ENCODE peak calls at places on chromosomes 13 and 19, in six cellular contexts. One of them, this sample, is unnamed.

GRCh38 chr13:30140973-30141372 is 166.4 kb downstream of the KATNAL1 start:
- DNase-seq in heart left ventricle: no peak
- DNase-seq in stomach: no peak
- DNase-seq in coronary artery: no peak
- DNase-seq in transverse colon: no peak
- DNase-seq in body of pancreas: no peak
- DNase-seq in this sample: no peak

GRCh38 chr13:61084983-61085382 is 330.7 kb downstream of the PCDH20 start:
- DNase-seq in transverse colon: no peak
- DNase-seq in heart left ventricle: no peak
- DNase-seq in stomach: no peak
- DNase-seq in body of pancreas: no peak
- DNase-seq in coronary artery: no peak
- DNase-seq in this sample: no peak

GRCh38 chr19:31626941-31627340 is 277.7 kb upstream of the TSHZ3 start:
- DNase-seq in body of pancreas: no peak
- DNase-seq in heart left ventricle: no peak
- DNase-seq in coronary artery: peak
- DNase-seq in transverse colon: no peak
- DNase-seq in stomach: no peak
- DNase-seq in this sample: no peak

GRCh38 chr13:45296259-45296658 is 44.7 kb downstream of the TPT1 start:
- DNase-seq in coronary artery: no peak
- DNase-seq in heart left ventricle: no peak
- DNase-seq in stomach: no peak
- DNase-seq in body of pancreas: no peak
- DNase-seq in transverse colon: no peak
- DNase-seq in this sample: no peak

GRCh38 chr13:41587490-41587889 is 130.1 kb downstream of the RGCC start:
- DNase-seq in heart left ventricle: no peak
- DNase-seq in stomach: no peak
- DNase-seq in body of pancreas: no peak
- DNase-seq in coronary artery: no peak
- DNase-seq in transverse colon: no peak
- DNase-seq in this sample: no peak

GRCh38 chr19:29084266-29084665 is 128.7 kb downstream of the UQCRFS1 start:
- DNase-seq in coronary artery: no peak
- DNase-seq in body of pancreas: no peak
- DNase-seq in transverse colon: no peak
- DNase-seq in stomach: no peak
- DNase-seq in heart left ventricle: no peak
- DNase-seq in this sample: no peak

GRCh38 chr13:85137516-85137915 is 661.7 kb downstream of the SLITRK6 start:
- DNase-seq in stomach: no peak
- DNase-seq in heart left ventricle: no peak
- DNase-seq in coronary artery: no peak
- DNase-seq in transverse colon: no peak
- DNase-seq in body of pancreas: no peak
- DNase-seq in this sample: no peak

GRCh38 chr19:39997595-39998216 is 846 bp downstream of the ZNF546 start:
- DNase-seq in body of pancreas: no peak
- DNase-seq in coronary artery: no peak
- DNase-seq in transverse colon: no peak
- DNase-seq in heart left ventricle: no peak
- DNase-seq in stomach: no peak
- DNase-seq in this sample: no peak

GRCh38 chr19:45591004-45591637 is 6.5 kb upstream of the OPA3 start:
- DNase-seq in body of pancreas: peak
- DNase-seq in coronary artery: no peak
- DNase-seq in heart left ventricle: no peak
- DNase-seq in transverse colon: peak
- DNase-seq in stomach: peak
- DNase-seq in this sample: no peak

GRCh38 chr19:34475975-34476594 is 5.5 kb upstream of the WTIP start:
- DNase-seq in body of pancreas: no peak
- DNase-seq in transverse colon: no peak
- DNase-seq in heart left ventricle: no peak
- DNase-seq in coronary artery: no peak
- DNase-seq in stomach: no peak
- DNase-seq in this sample: no peak

GRCh38 chr19:33297401-33298145 is 4.8 kb downstream of the CEBPA start:
- DNase-seq in transverse colon: no peak
- DNase-seq in heart left ventricle: no peak
- DNase-seq in coronary artery: no peak
- DNase-seq in body of pancreas: no peak
- DNase-seq in stomach: no peak
- DNase-seq in this sample: no peak

GRCh38 chr13:50838031-50838430 is 5.5 kb downstream of the DLEU7 start:
- DNase-seq in heart left ventricle: no peak
- DNase-seq in transverse colon: no peak
- DNase-seq in body of pancreas: no peak
- DNase-seq in coronary artery: no peak
- DNase-seq in stomach: no peak
- DNase-seq in this sample: no peak

GRCh38 chr19:34996978-34997640 is 3.0 kb upstream of the GRAMD1A start:
- DNase-seq in heart left ventricle: no peak
- DNase-seq in stomach: no peak
- DNase-seq in coronary artery: no peak
- DNase-seq in transverse colon: no peak
- DNase-seq in body of pancreas: no peak
- DNase-seq in this sample: no peak

GRCh38 chr13:110279684-110280083 is 27.3 kb downstream of the COL4A1 start:
- DNase-seq in transverse colon: no peak
- DNase-seq in body of pancreas: no peak
- DNase-seq in heart left ventricle: no peak
- DNase-seq in coronary artery: no peak
- DNase-seq in stomach: no peak
- DNase-seq in this sample: no peak

GRCh38 chr13:101417043-101417406 is 717 bp upstream of the NALCN start:
- DNase-seq in transverse colon: no peak
- DNase-seq in heart left ventricle: no peak
- DNase-seq in coronary artery: no peak
- DNase-seq in stomach: no peak
- DNase-seq in body of pancreas: no peak
- DNase-seq in this sample: no peak

GRCh38 chr13:41645313-41645712 is 188.0 kb downstream of the RGCC start:
- DNase-seq in transverse colon: no peak
- DNase-seq in stomach: no peak
- DNase-seq in body of pancreas: peak
- DNase-seq in coronary artery: no peak
- DNase-seq in heart left ventricle: no peak
- DNase-seq in this sample: peak

GRCh38 chr19:1251233-1251502 is 2.8 kb downstream of the MIDN start:
- DNase-seq in heart left ventricle: peak
- DNase-seq in transverse colon: peak
- DNase-seq in stomach: peak
- DNase-seq in body of pancreas: peak
- DNase-seq in coronary artery: no peak
- DNase-seq in this sample: no peak

GRCh38 chr13:46668302-46668720 is 115.3 kb downstream of the LRCH1 start:
- DNase-seq in body of pancreas: peak
- DNase-seq in transverse colon: no peak
- DNase-seq in coronary artery: no peak
- DNase-seq in stomach: no peak
- DNase-seq in heart left ventricle: peak
- DNase-seq in this sample: peak

GRCh38 chr19:45774765-45775164 is 5.7 kb upstream of the SIX5 start:
- DNase-seq in body of pancreas: peak
- DNase-seq in stomach: no peak
- DNase-seq in transverse colon: peak
- DNase-seq in coronary artery: no peak
- DNase-seq in heart left ventricle: no peak
- DNase-seq in this sample: no peak

GRCh38 chr13:52695856-52696255 is 43.2 kb downstream of the SUGT1 start:
- DNase-seq in body of pancreas: no peak
- DNase-seq in stomach: no peak
- DNase-seq in heart left ventricle: no peak
- DNase-seq in coronary artery: no peak
- DNase-seq in transverse colon: no peak
- DNase-seq in this sample: peak

GRCh38 chr13:39123578-39123977 is 85.3 kb downstream of the NHLRC3 start:
- DNase-seq in coronary artery: no peak
- DNase-seq in stomach: no peak
- DNase-seq in transverse colon: no peak
- DNase-seq in body of pancreas: no peak
- DNase-seq in heart left ventricle: no peak
- DNase-seq in this sample: no peak

GRCh38 chr19:29535432-29535831 is 9.6 kb downstream of the VSTM2B start:
- DNase-seq in transverse colon: no peak
- DNase-seq in heart left ventricle: no peak
- DNase-seq in body of pancreas: no peak
- DNase-seq in stomach: peak
- DNase-seq in coronary artery: no peak
- DNase-seq in this sample: no peak

GRCh38 chr19:44816301-44816700 is 7.4 kb downstream of the BCAM start:
- DNase-seq in body of pancreas: no peak
- DNase-seq in transverse colon: no peak
- DNase-seq in coronary artery: no peak
- DNase-seq in stomach: no peak
- DNase-seq in heart left ventricle: no peak
- DNase-seq in this sample: no peak

GRCh38 chr19:13014101-13014920 is 19.0 kb downstream of the NFIX start:
- DNase-seq in transverse colon: no peak
- DNase-seq in coronary artery: no peak
- DNase-seq in stomach: no peak
- DNase-seq in heart left ventricle: no peak
- DNase-seq in body of pancreas: no peak
- DNase-seq in this sample: no peak

GRCh38 chr13:113123226-113124150 is 889 bp downstream of the F10 start:
- DNase-seq in heart left ventricle: no peak
- DNase-seq in coronary artery: peak
- DNase-seq in body of pancreas: no peak
- DNase-seq in transverse colon: no peak
- DNase-seq in stomach: no peak
- DNase-seq in this sample: no peak
- H3K4me3 ChIP-seq in heart left ventricle: peak
- H3K4me3 ChIP-seq in coronary artery: peak
- H3K4me3 ChIP-seq in body of pancreas: no peak
- H3K4me3 ChIP-seq in transverse colon: peak
- H3K4me3 ChIP-seq in stomach: peak
- H3K4me3 ChIP-seq in this sample: no peak

GRCh38 chr19:47330466-47330869 is 1.5 kb upstream of the C5AR2 start:
- DNase-seq in transverse colon: no peak
- DNase-seq in stomach: no peak
- DNase-seq in coronary artery: no peak
- DNase-seq in heart left ventricle: no peak
- DNase-seq in body of pancreas: no peak
- DNase-seq in this sample: no peak
- TF ChIP-seq CTCF in transverse colon: no peak
- TF ChIP-seq CTCF in stomach: no peak
- TF ChIP-seq CTCF in coronary artery: no peak
- TF ChIP-seq CTCF in heart left ventricle: no peak
- TF ChIP-seq CTCF in body of pancreas: no peak
- TF ChIP-seq CTCF in this sample: no peak

GRCh38 chr19:3586124-3586626 is 897 bp downstream of the GIPC3 start:
- DNase-seq in transverse colon: no peak
- DNase-seq in body of pancreas: no peak
- DNase-seq in heart left ventricle: no peak
- DNase-seq in stomach: no peak
- DNase-seq in coronary artery: no peak
- DNase-seq in this sample: no peak

GRCh38 chr19:3589949-3590348 is 4.7 kb downstream of the GIPC3 start:
- DNase-seq in body of pancreas: no peak
- DNase-seq in coronary artery: no peak
- DNase-seq in transverse colon: no peak
- DNase-seq in heart left ventricle: no peak
- DNase-seq in stomach: no peak
- DNase-seq in this sample: no peak

GRCh38 chr19:3586707-3587346 is 1.5 kb downstream of the GIPC3 start:
- DNase-seq in transverse colon: no peak
- DNase-seq in stomach: peak
- DNase-seq in body of pancreas: peak
- DNase-seq in heart left ventricle: no peak
- DNase-seq in coronary artery: no peak
- DNase-seq in this sample: no peak

GRCh38 chr19:3589439-3589838 is 4.2 kb downstream of the GIPC3 start:
- DNase-seq in heart left ventricle: no peak
- DNase-seq in coronary artery: no peak
- DNase-seq in stomach: no peak
- DNase-seq in transverse colon: no peak
- DNase-seq in body of pancreas: no peak
- DNase-seq in this sample: no peak

DNA sequence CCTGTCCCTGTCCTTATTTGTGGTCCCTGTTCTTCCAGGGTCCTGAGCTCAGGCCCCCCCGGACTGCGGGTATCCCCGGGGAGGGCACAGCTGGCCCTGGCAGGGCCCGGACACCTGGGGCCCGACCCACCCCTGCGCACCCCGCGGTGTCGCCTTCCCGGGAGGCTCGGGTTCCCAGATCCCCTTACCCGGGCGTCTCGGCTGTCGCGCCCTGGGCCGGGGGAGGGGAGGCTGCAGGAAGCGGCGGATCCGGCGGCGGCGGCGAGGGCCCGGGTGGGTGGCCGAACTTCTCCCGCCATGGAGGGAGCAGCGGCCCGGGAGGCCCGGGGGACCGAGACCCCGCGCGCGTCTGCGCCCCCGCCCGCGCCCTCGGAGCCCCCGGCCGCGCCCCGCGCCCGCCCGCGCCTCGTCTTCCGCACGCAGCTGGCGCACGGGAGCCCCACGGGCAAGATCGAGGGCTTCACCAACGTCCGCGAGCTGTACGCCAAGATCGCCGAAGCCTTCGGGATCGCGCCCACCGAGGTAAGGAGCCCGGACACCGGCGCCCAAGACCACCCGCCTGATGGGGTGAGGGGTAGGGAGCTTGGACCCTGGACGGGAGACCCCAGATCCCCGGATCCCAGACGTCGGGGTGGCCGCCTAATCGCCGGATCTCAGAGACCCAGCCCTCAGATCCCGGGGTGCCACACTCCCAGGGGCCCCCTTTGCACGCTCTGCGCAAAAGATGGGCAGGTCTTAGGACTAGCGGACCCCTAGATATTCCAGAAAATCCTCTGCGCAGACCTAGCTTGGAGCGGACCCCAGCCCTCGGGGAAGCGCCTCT is at the start of gene GIPC3:
- DNase-seq in transverse colon: no peak
- DNase-seq in heart left ventricle: no peak
- DNase-seq in stomach: no peak
- DNase-seq in body of pancreas: peak
- DNase-seq in coronary artery: no peak
- DNase-seq in this sample: no peak
- H3K4me3 ChIP-seq in transverse colon: peak
- H3K4me3 ChIP-seq in heart left ventricle: peak
- H3K4me3 ChIP-seq in stomach: peak
- H3K4me3 ChIP-seq in body of pancreas: no peak
- H3K4me3 ChIP-seq in coronary artery: peak
- H3K4me3 ChIP-seq in this sample: peak

DNA sequence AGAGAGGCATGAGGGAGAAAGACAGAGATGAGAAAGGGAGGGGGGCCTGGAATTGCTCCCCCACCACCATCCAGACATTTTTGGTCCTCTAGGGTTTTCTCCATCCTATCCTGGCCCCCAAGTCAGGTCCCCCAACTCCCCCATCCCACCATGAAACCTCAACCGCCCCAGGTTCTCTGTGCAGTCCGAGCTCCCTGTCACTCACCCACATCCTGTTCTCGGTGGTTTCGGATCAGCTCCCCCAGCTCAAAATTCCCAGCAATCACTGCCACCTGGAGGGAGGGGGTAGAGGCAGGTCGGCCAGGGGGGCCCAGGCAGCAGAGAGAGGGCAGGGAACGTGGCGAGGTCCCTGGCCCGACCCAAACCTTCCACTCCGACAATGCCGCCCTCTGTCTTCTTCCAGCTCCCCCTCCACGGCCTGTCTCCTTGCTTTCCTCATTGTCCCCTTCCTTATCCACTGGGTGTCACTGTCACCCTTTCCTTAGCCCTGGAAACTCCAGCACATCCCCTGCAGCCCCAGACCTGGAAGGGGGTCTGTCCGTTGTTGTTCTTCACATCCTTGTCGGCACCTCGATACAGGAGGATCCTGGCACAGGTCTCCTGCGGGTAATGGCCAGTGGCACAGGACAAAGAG is 15.6 kb downstream of the SHANK1 start:
- DNase-seq in coronary artery: no peak
- DNase-seq in heart left ventricle: no peak
- DNase-seq in stomach: no peak
- DNase-seq in body of pancreas: no peak
- DNase-seq in transverse colon: no peak
- DNase-seq in this sample: no peak
- TF ChIP-seq CTCF in coronary artery: no peak
- TF ChIP-seq CTCF in heart left ventricle: no peak
- TF ChIP-seq CTCF in stomach: no peak
- TF ChIP-seq CTCF in body of pancreas: no peak
- TF ChIP-seq CTCF in transverse colon: no peak
- TF ChIP-seq CTCF in this sample: peak

This sample was measured in AG04449.